ENCODE peak calls at places on chromosomes 4 and X, in seven cellular contexts. One of them, this sample, is unnamed.

GRCh38 chr4:81152839-81153713 is 61.9 kb downstream of the PRKG2 start:
- DNase-seq in germinal center: no peak
- DNase-seq in NCI-H146: no peak
- DNase-seq in HS-27A: no peak
- DNase-seq in stimulated activated CD8-positive, alpha-beta memory T cell treated with anti-CD3 and anti-CD28 coated beads, Interleukin-4, amount 100 ng/mL, for 4 hours: no peak
- DNase-seq in T-helper 9 cell: no peak
- DNase-seq in GM23248: peak; percentile 4
- DNase-seq in this sample: no peak

GRCh38 chr4:173436149-173436579 is 37.2 kb upstream of the SCRG1 start:
- DNase-seq in germinal center: no peak
- DNase-seq in NCI-H146: peak; percentile 6
- DNase-seq in HS-27A: no peak
- DNase-seq in stimulated activated CD8-positive, alpha-beta memory T cell treated with anti-CD3 and anti-CD28 coated beads, Interleukin-4, amount 100 ng/mL, for 4 hours: no peak
- DNase-seq in T-helper 9 cell: no peak
- DNase-seq in GM23248: peak; percentile 91
- DNase-seq in this sample: no peak

GRCh38 chr4:153481474-153481873 is 15.3 kb downstream of the TMEM131L start:
- DNase-seq in germinal center: no peak
- DNase-seq in NCI-H146: no peak
- DNase-seq in HS-27A: no peak
- DNase-seq in stimulated activated CD8-positive, alpha-beta memory T cell treated with anti-CD3 and anti-CD28 coated beads, Interleukin-4, amount 100 ng/mL, for 4 hours: no peak
- DNase-seq in T-helper 9 cell: no peak
- DNase-seq in GM23248: no peak
- DNase-seq in this sample: no peak

GRCh38 chrX:81875800-81876199 is 673.9 kb downstream of the SH3BGRL start:
- DNase-seq in germinal center: no peak
- DNase-seq in NCI-H146: no peak
- DNase-seq in HS-27A: no peak
- DNase-seq in stimulated activated CD8-positive, alpha-beta memory T cell treated with anti-CD3 and anti-CD28 coated beads, Interleukin-4, amount 100 ng/mL, for 4 hours: no peak
- DNase-seq in T-helper 9 cell: no peak
- DNase-seq in GM23248: no peak
- DNase-seq in this sample: no peak

GRCh38 chr4:119284876-119285611 is 36.9 kb downstream of the FABP2 start:
- DNase-seq in germinal center: no peak
- DNase-seq in NCI-H146: no peak
- DNase-seq in HS-27A: no peak
- DNase-seq in stimulated activated CD8-positive, alpha-beta memory T cell treated with anti-CD3 and anti-CD28 coated beads, Interleukin-4, amount 100 ng/mL, for 4 hours: no peak
- DNase-seq in T-helper 9 cell: no peak
- DNase-seq in GM23248: peak; percentile 44
- DNase-seq in this sample: no peak

GRCh38 chr4:22477136-22477793 is 38.6 kb downstream of the ADGRA3 start:
- DNase-seq in germinal center: no peak
- DNase-seq in NCI-H146: no peak
- DNase-seq in HS-27A: no peak
- DNase-seq in stimulated activated CD8-positive, alpha-beta memory T cell treated with anti-CD3 and anti-CD28 coated beads, Interleukin-4, amount 100 ng/mL, for 4 hours: no peak
- DNase-seq in T-helper 9 cell: no peak
- DNase-seq in GM23248: no peak
- DNase-seq in this sample: no peak

GRCh38 chr4:184274288-184274951 is 56.7 kb upstream of the ENPP6 start:
- DNase-seq in germinal center: no peak
- DNase-seq in NCI-H146: no peak
- DNase-seq in HS-27A: no peak
- DNase-seq in stimulated activated CD8-positive, alpha-beta memory T cell treated with anti-CD3 and anti-CD28 coated beads, Interleukin-4, amount 100 ng/mL, for 4 hours: no peak
- DNase-seq in T-helper 9 cell: no peak
- DNase-seq in GM23248: peak; percentile 27
- DNase-seq in this sample: no peak

GRCh38 chr4:122785099-122785498 is 41.5 kb upstream of the FGF2 start:
- DNase-seq in germinal center: no peak
- DNase-seq in NCI-H146: no peak
- DNase-seq in HS-27A: no peak
- DNase-seq in stimulated activated CD8-positive, alpha-beta memory T cell treated with anti-CD3 and anti-CD28 coated beads, Interleukin-4, amount 100 ng/mL, for 4 hours: no peak
- DNase-seq in T-helper 9 cell: no peak
- DNase-seq in GM23248: no peak
- DNase-seq in this sample: no peak

GRCh38 chr4:69517674-69518073 is 22.0 kb upstream of the UGT2B4 start:
- DNase-seq in germinal center: no peak
- DNase-seq in NCI-H146: no peak
- DNase-seq in HS-27A: no peak
- DNase-seq in stimulated activated CD8-positive, alpha-beta memory T cell treated with anti-CD3 and anti-CD28 coated beads, Interleukin-4, amount 100 ng/mL, for 4 hours: no peak
- DNase-seq in T-helper 9 cell: no peak
- DNase-seq in GM23248: no peak
- DNase-seq in this sample: no peak

GRCh38 chr4:22485751-22486150 is 30.1 kb downstream of the ADGRA3 start:
- DNase-seq in germinal center: no peak
- DNase-seq in NCI-H146: peak; percentile 26
- DNase-seq in HS-27A: no peak
- DNase-seq in stimulated activated CD8-positive, alpha-beta memory T cell treated with anti-CD3 and anti-CD28 coated beads, Interleukin-4, amount 100 ng/mL, for 4 hours: no peak
- DNase-seq in T-helper 9 cell: no peak
- DNase-seq in GM23248: peak; percentile 84
- DNase-seq in this sample: no peak

GRCh38 chrX:68920541-68920940 is 91.7 kb downstream of the EFNB1 start:
- DNase-seq in germinal center: no peak
- DNase-seq in NCI-H146: no peak
- DNase-seq in HS-27A: no peak
- DNase-seq in stimulated activated CD8-positive, alpha-beta memory T cell treated with anti-CD3 and anti-CD28 coated beads, Interleukin-4, amount 100 ng/mL, for 4 hours: no peak
- DNase-seq in T-helper 9 cell: no peak
- DNase-seq in GM23248: no peak
- DNase-seq in this sample: no peak

GRCh38 chr4:95129036-95129435 is 371.3 kb downstream of the BMPR1B start:
- DNase-seq in germinal center: no peak
- DNase-seq in NCI-H146: no peak
- DNase-seq in HS-27A: no peak
- DNase-seq in stimulated activated CD8-positive, alpha-beta memory T cell treated with anti-CD3 and anti-CD28 coated beads, Interleukin-4, amount 100 ng/mL, for 4 hours: no peak
- DNase-seq in T-helper 9 cell: no peak
- DNase-seq in GM23248: peak; percentile 2
- DNase-seq in this sample: no peak

GRCh38 chr4:25172964-25173917 is 13.0 kb upstream of the SEPSECS start:
- DNase-seq in germinal center: no peak
- DNase-seq in NCI-H146: peak; percentile 68
- DNase-seq in HS-27A: peak; percentile 93
- DNase-seq in stimulated activated CD8-positive, alpha-beta memory T cell treated with anti-CD3 and anti-CD28 coated beads, Interleukin-4, amount 100 ng/mL, for 4 hours: no peak
- DNase-seq in T-helper 9 cell: no peak
- DNase-seq in GM23248: peak; percentile 99
- DNase-seq in this sample: no peak

GRCh38 chrX:48475774-48476577 is at the start of gene FTSJ1:
- DNase-seq in germinal center: peak; percentile 81
- DNase-seq in NCI-H146: peak; percentile 89
- DNase-seq in HS-27A: peak; percentile 75
- DNase-seq in stimulated activated CD8-positive, alpha-beta memory T cell treated with anti-CD3 and anti-CD28 coated beads, Interleukin-4, amount 100 ng/mL, for 4 hours: peak; percentile 62
- DNase-seq in T-helper 9 cell: peak; percentile 73
- DNase-seq in GM23248: peak; percentile 93
- DNase-seq in this sample: peak; percentile 88

GRCh38 chrX:101749436-101749835 is 89.8 kb upstream of the ARMCX2 start:
- DNase-seq in germinal center: no peak
- DNase-seq in NCI-H146: no peak
- DNase-seq in HS-27A: no peak
- DNase-seq in stimulated activated CD8-positive, alpha-beta memory T cell treated with anti-CD3 and anti-CD28 coated beads, Interleukin-4, amount 100 ng/mL, for 4 hours: no peak
- DNase-seq in T-helper 9 cell: no peak
- DNase-seq in GM23248: peak; percentile 29
- DNase-seq in this sample: no peak

GRCh38 chr4:88672987-88673386 is 24.6 kb downstream of the NAP1L5 start:
- DNase-seq in germinal center: no peak
- DNase-seq in NCI-H146: no peak
- DNase-seq in HS-27A: no peak
- DNase-seq in stimulated activated CD8-positive, alpha-beta memory T cell treated with anti-CD3 and anti-CD28 coated beads, Interleukin-4, amount 100 ng/mL, for 4 hours: no peak
- DNase-seq in T-helper 9 cell: no peak
- DNase-seq in GM23248: peak; percentile 54
- DNase-seq in this sample: no peak

GRCh38 chr4:66556651-66557278 is 886.5 kb upstream of the EPHA5 start:
- DNase-seq in germinal center: no peak
- DNase-seq in NCI-H146: no peak
- DNase-seq in HS-27A: no peak
- DNase-seq in stimulated activated CD8-positive, alpha-beta memory T cell treated with anti-CD3 and anti-CD28 coated beads, Interleukin-4, amount 100 ng/mL, for 4 hours: no peak
- DNase-seq in T-helper 9 cell: no peak
- DNase-seq in GM23248: no peak
- DNase-seq in this sample: no peak

GRCh38 chr4:155972098-155972497 is 18.4 kb upstream of the CTSO start:
- DNase-seq in germinal center: no peak
- DNase-seq in NCI-H146: no peak
- DNase-seq in HS-27A: no peak
- DNase-seq in stimulated activated CD8-positive, alpha-beta memory T cell treated with anti-CD3 and anti-CD28 coated beads, Interleukin-4, amount 100 ng/mL, for 4 hours: no peak
- DNase-seq in T-helper 9 cell: no peak
- DNase-seq in GM23248: peak; percentile 44
- DNase-seq in this sample: no peak

GRCh38 chrX:50622751-50623150 is 152.1 kb upstream of the DGKK start:
- DNase-seq in germinal center: no peak
- DNase-seq in NCI-H146: no peak
- DNase-seq in HS-27A: no peak
- DNase-seq in stimulated activated CD8-positive, alpha-beta memory T cell treated with anti-CD3 and anti-CD28 coated beads, Interleukin-4, amount 100 ng/mL, for 4 hours: no peak
- DNase-seq in T-helper 9 cell: no peak
- DNase-seq in GM23248: no peak
- DNase-seq in this sample: no peak

GRCh38 chrX:39157796-39158195 is 356.5 kb downstream of the MID1IP1 start:
- DNase-seq in germinal center: no peak
- DNase-seq in NCI-H146: no peak
- DNase-seq in HS-27A: no peak
- DNase-seq in stimulated activated CD8-positive, alpha-beta memory T cell treated with anti-CD3 and anti-CD28 coated beads, Interleukin-4, amount 100 ng/mL, for 4 hours: no peak
- DNase-seq in T-helper 9 cell: no peak
- DNase-seq in GM23248: no peak
- DNase-seq in this sample: no peak

GRCh38 chr4:16603178-16603577 is 295.3 kb downstream of the LDB2 start:
- DNase-seq in germinal center: no peak
- DNase-seq in NCI-H146: no peak
- DNase-seq in HS-27A: no peak
- DNase-seq in stimulated activated CD8-positive, alpha-beta memory T cell treated with anti-CD3 and anti-CD28 coated beads, Interleukin-4, amount 100 ng/mL, for 4 hours: no peak
- DNase-seq in T-helper 9 cell: no peak
- DNase-seq in GM23248: no peak
- DNase-seq in this sample: no peak

GRCh38 chr4:1598206-1598605 is 85.9 kb downstream of the FAM53A start:
- DNase-seq in germinal center: no peak
- DNase-seq in NCI-H146: no peak
- DNase-seq in HS-27A: no peak
- DNase-seq in stimulated activated CD8-positive, alpha-beta memory T cell treated with anti-CD3 and anti-CD28 coated beads, Interleukin-4, amount 100 ng/mL, for 4 hours: no peak
- DNase-seq in T-helper 9 cell: no peak
- DNase-seq in GM23248: no peak
- DNase-seq in this sample: no peak

This sample was measured in naive B cell.